ENCODE peak calls at places on chromosomes 6 and 20, in eight cellular contexts. X, T, M, K, A, O, H and R are unnamed samples.

GRCh38 chr6:125107896-125108295 is 45.7 kb upstream of the TPD52L1 start:
- DNase-seq in T (no peak), A (no peak), O (no peak), X (no peak), K (no peak), H (no peak), M (no peak), R (no peak)

GRCh38 chr20:57558614-57559285 is 2.2 kb upstream of the PCK1 start:
- DNase-seq in A (no peak), K (no peak), X (no peak), O (no peak), M (no peak), T (no peak), H (no peak), R (no peak)

GRCh38 chr6:112335736-112336135 is 11.4 kb upstream of the RFPL4B start:
- DNase-seq in H (no peak), X (no peak), T (no peak), M (no peak), A (no peak), K (no peak), O (no peak), R (no peak)

GRCh38 chr6:47254906-47255305 is 54.8 kb downstream of the TNFRSF21 start:
- DNase-seq in O (no peak), T (no peak), K (no peak), A (no peak), H (no peak), M (no peak), X (no peak), R (no peak)

GRCh38 chr6:119895626-119896025 is 546.1 kb upstream of the MAN1A1 start:
- DNase-seq in K (no peak), T (no peak), A (no peak), O (no peak), M (no peak), H (no peak), X (no peak), R (no peak)

GRCh38 chr6:34546551-34547321 is 9.4 kb downstream of the SPDEF start:
- DNase-seq in O (no peak), T (peak; percentile 98), M (no peak), A (no peak), X (no peak), H (peak; percentile 87), K (peak; percentile 62), R (no peak)

GRCh38 chr20:39778847-39779641 is 816.9 kb downstream of the DHX35 start:
- DNase-seq in X (no peak), K (peak; percentile 10), A (no peak), M (no peak), H (peak; percentile 6), O (no peak), T (no peak), R (no peak)

GRCh38 chr6:35081426-35081851 is 59.7 kb downstream of the TCP11 start:
- DNase-seq in X (no peak), T (no peak), A (no peak), K (peak; percentile 60), M (no peak), H (no peak), O (peak; percentile 60), R (no peak)

GRCh38 chr6:118618676-118619377 is 32.6 kb downstream of the CEP85L start:
- DNase-seq in O (peak; percentile 68), A (peak; percentile 50), H (peak; percentile 72), M (no peak), T (peak; percentile 4), K (peak; percentile 72), X (peak; percentile 8), R (no peak)

GRCh38 chr6:112030965-112031660 is 22.8 kb upstream of the CCN6 start:
- DNase-seq in A (no peak), M (no peak), H (no peak), T (no peak), X (no peak), K (no peak), O (no peak), R (no peak)

GRCh38 chr6:52410979-52411378 is 9.2 kb upstream of the EFHC1 start:
- DNase-seq in M (no peak), O (no peak), A (no peak), X (no peak), H (no peak), K (no peak), T (no peak), R (no peak)

GRCh38 chr20:37849169-37849568 is 53.8 kb upstream of the VSTM2L start:
- DNase-seq in M (no peak), K (no peak), O (no peak), H (no peak), X (no peak), T (no peak), A (no peak), R (no peak)

GRCh38 chr6:104718672-104719071 is 141.0 kb downstream of the HACE1 start:
- DNase-seq in K (no peak), O (no peak), X (no peak), M (no peak), T (no peak), A (no peak), H (no peak), R (no peak)

GRCh38 chr6:150269857-150270223 is 99.0 kb upstream of the IYD start:
- DNase-seq in T (no peak), A (no peak), X (no peak), M (peak; percentile 42), H (no peak), K (no peak), O (peak; percentile 53), R (peak; percentile 100)

GRCh38 chr6:129871220-129871619 is 10.1 kb upstream of the TMEM244 start:
- DNase-seq in X (no peak), T (no peak), O (no peak), H (no peak), M (no peak), A (no peak), K (no peak), R (no peak)

GRCh38 chr6:27205375-27206278 is 41.9 kb upstream of the PRSS16 start:
- DNase-seq in X (no peak), A (no peak), H (no peak), O (peak; percentile 7), M (no peak), T (no peak), K (no peak), R (no peak)

GRCh38 chr6:156984178-156984738 is 207.1 kb downstream of the ARID1B start:
- DNase-seq in O (no peak), X (no peak), K (no peak), T (no peak), A (no peak), M (no peak), H (no peak), R (no peak)

GRCh38 chr6:87277123-87277522 is 45.3 kb upstream of the SMIM8 start:
- DNase-seq in K (no peak), M (no peak), T (peak; percentile 10), H (peak; percentile 17), A (no peak), X (no peak), O (no peak), R (no peak)

GRCh38 chr6:79168695-79168980 is 65.8 kb downstream of the HMGN3 start:
- DNase-seq in A (no peak), K (no peak), M (no peak), H (no peak), X (no peak), O (no peak), T (no peak), R (no peak)